ENCODE peak calls at places on chromosome 14, in eight cellular contexts. P, R, V, Z, X, T, M and C are unnamed samples.

GRCh38 chr14:71165121-71165574 is 257.9 kb downstream of the PCNX1 start:
- DNase-seq in P (no peak), R (no peak), V (no peak), Z (no peak), X (no peak), T (no peak), M (no peak), C (no peak)

GRCh38 chr14:68589447-68590232 is 203.2 kb downstream of the ZFP36L1 start:
- DNase-seq in P (no peak), R (no peak), V (no peak), Z (no peak), X (peak), T (no peak), M (no peak), C (no peak)

GRCh38 chr14:30982583-30982982 is 42.9 kb upstream of the AP4S1 start:
- DNase-seq in P (no peak), R (no peak), V (no peak), Z (no peak), X (no peak), T (no peak), M (no peak), C (no peak)

GRCh38 chr14:102079700-102079979 is 7.2 kb downstream of the HSP90AA1 start:
- DNase-seq in P (no peak), R (no peak), V (no peak), Z (no peak), X (no peak), T (no peak), M (no peak), C (no peak)

GRCh38 chr14:52268191-52269061 is 928 bp downstream of the PTGDR start:
- DNase-seq in P (no peak), R (no peak), V (no peak), Z (no peak), X (no peak), T (no peak), M (peak), C (no peak)

GRCh38 chr14:94041551-94042346 is 15.6 kb downstream of the OTUB2 start:
- DNase-seq in P (no peak), R (no peak), V (no peak), Z (no peak), X (peak), T (no peak), M (no peak), C (no peak)

GRCh38 chr14:59481407-59482119 is 2.6 kb downstream of the L3HYPDH start:
- DNase-seq in P (no peak), R (no peak), V (no peak), Z (no peak), X (peak), T (no peak), M (no peak), C (no peak)

GRCh38 chr14:81219821-81220487 is 805 bp downstream of the GTF2A1 start:
- DNase-seq in P (peak), R (no peak), V (no peak), Z (peak), X (peak), T (peak), M (peak), C (peak)

GRCh38 chr14:99520571-99521081 is 39.4 kb downstream of the CCNK start:
- DNase-seq in P (no peak), R (no peak), V (no peak), Z (no peak), X (no peak), T (no peak), M (no peak), C (no peak)

GRCh38 chr14:54762296-54762695 is 140.3 kb downstream of the GCH1 start:
- DNase-seq in P (no peak), R (no peak), V (no peak), Z (no peak), X (peak), T (no peak), M (no peak), C (no peak)

GRCh38 chr14:36163451-36163850 is 13.1 kb downstream of the PTCSC3 start:
- DNase-seq in P (no peak), R (no peak), V (no peak), Z (no peak), X (no peak), T (no peak), M (no peak), C (no peak)

GRCh38 chr14:95255487-95255886 is 64.2 kb downstream of the CLMN start:
- DNase-seq in P (peak), R (peak), V (no peak), Z (no peak), X (no peak), T (peak), M (peak), C (no peak)

GRCh38 chr14:92687681-92688433 is 60.6 kb downstream of the LGMN start:
- DNase-seq in P (peak), R (no peak), V (no peak), Z (peak), X (no peak), T (peak), M (peak), C (peak)

GRCh38 chr14:100321473-100322137 is 1.5 kb upstream of the SLC25A47 start:
- DNase-seq in P (no peak), R (no peak), V (no peak), Z (no peak), X (no peak), T (no peak), M (no peak), C (no peak)

GRCh38 chr14:62322216-62322615 is 560.0 kb downstream of the SNAPC1 start:
- DNase-seq in P (no peak), R (no peak), V (no peak), Z (no peak), X (no peak), T (no peak), M (no peak), C (no peak)

GRCh38 chr14:99756796-99757195 is 36.4 kb upstream of the EML1 start:
- DNase-seq in P (no peak), R (no peak), V (no peak), Z (no peak), X (no peak), T (no peak), M (no peak), C (no peak)

GRCh38 chr14:100606687-100607610 is 19.7 kb upstream of the BEGAIN start:
- DNase-seq in P (no peak), R (no peak), V (no peak), Z (no peak), X (no peak), T (no peak), M (no peak), C (no peak)

GRCh38 chr14:102731101-102731870 is 46.0 kb upstream of the TRAF3 start:
- DNase-seq in P (no peak), R (no peak), V (no peak), Z (no peak), X (no peak), T (no peak), M (no peak), C (no peak)

GRCh38 chr14:100305446-100306255 is 593 bp downstream of the SLC25A29 start:
- DNase-seq in P (peak), R (peak), V (no peak), Z (no peak), X (no peak), T (no peak), M (peak), C (peak)

GRCh38 chr14:43706901-43707300 is 800.2 kb downstream of the FSCB start:
- DNase-seq in P (no peak), R (no peak), V (no peak), Z (no peak), X (no peak), T (no peak), M (no peak), C (no peak)

GRCh38 chr14:19878029-19878642 is 3.2 kb downstream of the OR4K2 start:
- DNase-seq in P (no peak), R (no peak), V (no peak), Z (no peak), X (peak), T (peak), M (no peak), C (no peak)

GRCh38 chr14:61346793-61347192 is 25.4 kb downstream of the PRKCH start:
- DNase-seq in P (no peak), R (no peak), V (no peak), Z (no peak), X (no peak), T (no peak), M (no peak), C (no peak)

GRCh38 chr14:84819528-84819927 is 710.4 kb upstream of the FLRT2 start:
- DNase-seq in P (no peak), R (no peak), V (no peak), Z (no peak), X (no peak), T (no peak), M (no peak), C (no peak)

GRCh38 chr14:74685054-74685453 is 27.8 kb downstream of the AREL1 start:
- DNase-seq in P (no peak), R (no peak), V (no peak), Z (no peak), X (no peak), T (no peak), M (no peak), C (no peak)

GRCh38 chr14:101780887-101781239 is 19.4 kb downstream of the PPP2R5C start:
- DNase-seq in P (no peak), R (no peak), V (no peak), Z (no peak), X (no peak), T (no peak), M (peak), C (peak)

GRCh38 chr14:49876563-49877127 is 16.2 kb upstream of the ARF6 start:
- DNase-seq in P (no peak), R (no peak), V (no peak), Z (no peak), X (no peak), T (no peak), M (no peak), C (no peak)

GRCh38 chr14:35480119-35480769 is 53.7 kb upstream of the INSM2 start:
- DNase-seq in P (no peak), R (no peak), V (no peak), Z (no peak), X (no peak), T (peak), M (no peak), C (no peak)

GRCh38 chr14:73991097-73991496 is 28.0 kb downstream of the ENTPD5 start:
- DNase-seq in P (no peak), R (no peak), V (no peak), Z (no peak), X (no peak), T (no peak), M (no peak), C (no peak)

GRCh38 chr14:104286496-104286895 is 148.1 kb downstream of the KIF26A start:
- DNase-seq in P (no peak), R (no peak), V (no peak), Z (no peak), X (no peak), T (no peak), M (no peak), C (no peak)

GRCh38 chr14:99881011-99881410 is 87.8 kb downstream of the EML1 start:
- DNase-seq in P (no peak), R (no peak), V (peak), Z (peak), X (no peak), T (no peak), M (no peak), C (peak)

GRCh38 chr14:92613008-92613658 is 99.6 kb downstream of the RIN3 start:
- DNase-seq in P (peak), R (no peak), V (no peak), Z (no peak), X (no peak), T (peak), M (peak), C (no peak)

GRCh38 chr14:39558525-39558924 is 126.3 kb upstream of the FBXO33 start:
- DNase-seq in P (no peak), R (no peak), V (no peak), Z (no peak), X (no peak), T (no peak), M (no peak), C (no peak)

GRCh38 chr14:70011708-70012107 is 132.5 kb downstream of the SMOC1 start:
- DNase-seq in P (no peak), R (no peak), V (no peak), Z (no peak), X (no peak), T (no peak), M (no peak), C (no peak)

GRCh38 chr14:105075364-105076295 is 10.4 kb upstream of the GPR132 start:
- DNase-seq in P (peak), R (no peak), V (peak), Z (no peak), X (no peak), T (peak), M (peak), C (peak)

GRCh38 chr14:27427796-27428195 is 830.0 kb upstream of the NOVA1 start:
- DNase-seq in P (no peak), R (peak), V (no peak), Z (no peak), X (peak), T (no peak), M (no peak), C (no peak)